ENCODE peak calls at places on chromosomes 4 and X, in five cellular contexts. J is HCT116, U is uterus, V is gastrocnemius medialis, Z is H9. T is an unnamed sample. For H3K9me3 and H3K4me1, the result is how much of the 10 kb centered on the place peaks cover.

GRCh38 chrX:23656684-23657083 is 10.6 kb upstream of the PRDX4 start:
- DNase-seq in J (no peak), U (no peak), V (no peak), Z (no peak), T (no peak)

GRCh38 chrX:100895365-100896075 is 21.4 kb upstream of the NOX1 start:
- DNase-seq in J (peak), U (no peak), V (no peak), Z (peak), T (no peak)

GRCh38 chr4:6193399-6193798 is 7.0 kb downstream of the JAKMIP1 start:
- DNase-seq in J (no peak), U (no peak), V (no peak), Z (no peak), T (no peak)

GRCh38 chrX:48493890-48494364 is 14.9 kb upstream of the PORCN start:
- DNase-seq in J (peak), U (no peak), V (no peak), Z (peak), T (no peak)

GRCh38 chrX:2282490-2283090 is 218.2 kb downstream of the DHRSX start:
- DNase-seq in J (no peak), U (no peak), V (no peak), Z (no peak), T (no peak)

GRCh38 chr4:125200556-125200955 is 114.2 kb upstream of the FAT4 start:
- DNase-seq in J (no peak), U (no peak), V (no peak), Z (no peak), T (no peak)

GRCh38 chrX:11770320-11770719 is 12.3 kb downstream of the MSL3 start:
- DNase-seq in J (peak), U (peak), V (no peak), Z (peak), T (no peak)

GRCh38 chr4:16952896-16953605 is 54.6 kb upstream of the LDB2 start:
- DNase-seq in J (no peak), U (no peak), V (no peak), Z (no peak), T (no peak)

GRCh38 chr4:6372649-6373525 is 99.5 kb downstream of the PPP2R2C start:
- DNase-seq in J (peak), U (no peak), V (no peak), Z (peak), T (no peak)

GRCh38 chr4:88928852-88929251 is 128.1 kb downstream of the FAM13A start:
- DNase-seq in J (no peak), U (no peak), V (no peak), Z (no peak), T (no peak)

GRCh38 chrX:13341491-13342101 is 21.7 kb upstream of the ATXN3L start:
- DNase-seq in J (no peak), U (no peak), V (no peak), Z (no peak), T (no peak)

GRCh38 chrX:7582191-7582590 is 260.8 kb upstream of the VCX start:
- DNase-seq in J (no peak), U (no peak), V (no peak), Z (no peak), T (no peak)

GRCh38 chr4:101008503-101008902 is 338.8 kb downstream of the PPP3CA start:
- DNase-seq in J (peak), U (no peak), V (no peak), Z (no peak), T (no peak)

GRCh38 chr4:42608551-42608950 is 48.4 kb downstream of the ATP8A1 start:
- DNase-seq in J (no peak), U (no peak), V (no peak), Z (no peak), T (no peak)

GRCh38 chr4:146647615-146648383 is 9.1 kb downstream of the POU4F2 start:
- DNase-seq in J (no peak), U (no peak), V (no peak), Z (peak), T (no peak)

GRCh38 chr4:25174674-25175073 is 14.4 kb upstream of the SEPSECS start:
- DNase-seq in J (no peak), U (no peak), V (no peak), Z (no peak), T (no peak)

GRCh38 chr4:42655921-42656735 is 777 bp downstream of the ATP8A1 start:
- DNase-seq in J (no peak), U (peak), V (peak), Z (peak), T (no peak)

GRCh38 chr4:156101571-156101970 is 147.9 kb upstream of the CTSO start:
- DNase-seq in J (no peak), U (no peak), V (no peak), Z (no peak), T (no peak)

GRCh38 chr4:128758314-128758922 is 51.1 kb upstream of the JADE1 start:
- DNase-seq in J (no peak), U (no peak), V (no peak), Z (no peak), T (no peak)

GRCh38 chr4:126603210-126603609 is 1029.5 kb upstream of the INTU start:
- DNase-seq in J (no peak), U (no peak), V (no peak), Z (no peak), T (no peak)

GRCh38 chr4:20428410-20429160 is 176.9 kb downstream of the SLIT2 start:
- DNase-seq in J (no peak), U (no peak), V (no peak), Z (no peak), T (no peak)

GRCh38 chr4:101294591-101294990 is 52.7 kb downstream of the PPP3CA start:
- DNase-seq in J (no peak), U (no peak), V (no peak), Z (no peak), T (no peak)

GRCh38 chrX:117835034-117835433 is 281.6 kb downstream of the KLHL13 start:
- DNase-seq in J (no peak), U (no peak), V (no peak), Z (peak), T (no peak)

GRCh38 chrX:97322401-97322800 is 438.7 kb downstream of the RPA4 start:
- DNase-seq in J (no peak), U (no peak), V (no peak), Z (no peak), T (no peak)

GRCh38 chr4:107721436-107722090 is 1.5 kb upstream of the PAPSS1 start:
- DNase-seq in J (no peak), U (peak), V (no peak), Z (peak), T (no peak)

GRCh38 chr4:156298230-156298629 is 344.6 kb upstream of the CTSO start:
- DNase-seq in J (no peak), U (peak), V (no peak), Z (no peak), T (no peak)

GRCh38 chrX:80014141-80014940 is at the start of gene TBX22:
- DNase-seq in J (no peak), U (no peak), V (no peak), Z (peak), T (no peak)

GRCh38 chr4:138222041-138222440 is 20.1 kb downstream of the SLC7A11 start:
- DNase-seq in J (no peak), U (no peak), V (no peak), Z (no peak), T (no peak)

GRCh38 chr4:148589182-148589581 is 147.0 kb upstream of the NR3C2 start:
- DNase-seq in J (no peak), U (no peak), V (no peak), Z (no peak), T (no peak)

GRCh38 chr4:41196633-41197332 is 17.6 kb downstream of the APBB2 start:
- DNase-seq in J (no peak), U (no peak), V (no peak), Z (no peak), T (no peak)

GRCh38 chr4:2962614-2963184 is 507 bp downstream of the NOP14 start:
- DNase-seq in J (peak), U (no peak), V (peak), Z (peak), T (no peak)

GRCh38 chr4:76867880-76868655 is 29.9 kb downstream of the SOWAHB start:
- DNase-seq in J (no peak), U (no peak), V (no peak), Z (peak), T (no peak)

GRCh38 chrX:131441033-131441432 is 102.8 kb upstream of the OR13H1 start:
- DNase-seq in J (no peak), U (no peak), V (no peak), Z (no peak), T (no peak)

GRCh38 chr4:138301536-138301935 is 59.4 kb upstream of the SLC7A11 start:
- DNase-seq in J (no peak), U (no peak), V (no peak), Z (no peak), T (no peak)

GRCh38 chrX:101803451-101803850 is 128.4 kb downstream of the ZMAT1 start:
- DNase-seq in J (no peak), U (no peak), V (no peak), Z (no peak), T (no peak)

GRCh38 chr4:34422472-34422871 is 1821.8 kb downstream of the ARAP2 start:
- DNase-seq in J (no peak), U (no peak), V (no peak), Z (no peak), T (no peak)
- TF ChIP-seq CTCF in J (peak), U (no peak), V (no peak), Z (no peak), T (no peak)

GRCh38 chr4:273312-274017 is 31.8 kb downstream of the ZNF732 start:
- DNase-seq in J (no peak), U (no peak), V (no peak), Z (no peak), T (no peak)
- H3K9me3 ChIP-seq in J (under half), U (half or more), V (under half), Z (under half), T (half or more)

GRCh38 chr4:141548791-141549190 is 87.6 kb upstream of the IL15 start:
- DNase-seq in J (no peak), U (no peak), V (no peak), Z (no peak), T (no peak)

GRCh38 chr4:141538001-141538400 is 98.4 kb upstream of the IL15 start:
- DNase-seq in J (no peak), U (no peak), V (no peak), Z (no peak), T (no peak)

GRCh38 chr4:141541851-141542250 is 94.5 kb upstream of the IL15 start:
- DNase-seq in J (no peak), U (no peak), V (no peak), Z (no peak), T (no peak)

GRCh38 chr4:141540643-141541042 is 95.7 kb upstream of the IL15 start:
- DNase-seq in J (no peak), U (no peak), V (no peak), Z (no peak), T (no peak)

GRCh38 chr4:141543176-141543575 is 93.2 kb upstream of the IL15 start:
- DNase-seq in J (no peak), U (no peak), V (no peak), Z (no peak), T (no peak)
- H3K4me1 ChIP-seq in J (under half), U (under half), V (under half), Z (under half), T (under half)

GRCh38 chr4:182859730-182860129 is 57.5 kb downstream of the DCTD start:
- DNase-seq in J (no peak), U (no peak), V (no peak), Z (no peak), T (no peak)

GRCh38 chr4:182862921-182863320 is 54.3 kb downstream of the DCTD start:
- DNase-seq in J (no peak), U (no peak), V (no peak), Z (peak), T (no peak)

GRCh38 chr4:182863501-182863900 is 53.7 kb downstream of the DCTD start:
- DNase-seq in J (no peak), U (no peak), V (no peak), Z (peak), T (no peak)

GRCh38 chr4:182861346-182861745 is 55.8 kb downstream of the DCTD start:
- DNase-seq in J (no peak), U (no peak), V (no peak), Z (no peak), T (no peak)

DNA sequence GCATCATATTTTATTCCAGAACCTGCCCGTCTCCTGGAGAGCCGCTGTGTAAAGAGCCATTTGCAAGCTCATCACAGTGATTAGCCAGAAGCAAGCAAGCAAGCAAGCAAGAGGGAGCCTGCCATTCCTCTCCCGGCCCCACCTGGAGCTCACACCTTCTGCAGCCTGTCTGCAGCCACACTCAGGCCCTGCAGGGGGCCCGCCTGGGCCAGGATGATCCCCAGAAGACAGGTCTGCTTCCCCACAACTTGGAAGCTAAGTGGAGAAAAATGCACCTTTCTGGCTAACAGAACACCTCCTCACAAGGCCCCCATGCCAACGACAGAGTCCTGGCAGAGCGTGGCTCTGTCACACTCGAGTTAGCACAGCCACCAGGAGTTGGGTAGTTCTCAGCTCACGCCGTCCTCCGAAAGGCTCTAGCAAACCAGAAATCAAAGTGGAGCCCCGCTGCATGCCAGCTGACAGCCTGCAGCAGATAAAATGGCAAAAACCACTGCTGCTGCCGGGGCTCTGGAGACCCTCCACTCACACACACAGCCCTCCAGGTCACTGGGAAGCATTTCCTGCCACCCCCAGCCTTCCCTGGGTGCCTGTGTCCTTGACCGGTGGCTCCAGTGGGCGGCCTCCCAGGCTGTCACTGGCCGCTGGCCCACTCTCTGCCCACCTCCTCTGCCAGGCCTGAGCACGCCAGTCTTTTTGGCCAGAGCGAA is 54.9 kb downstream of the DCTD start:
- DNase-seq in J (no peak), U (no peak), V (no peak), Z (peak), T (no peak)
- TF ChIP-seq CTCF in J (no peak), U (no peak), V (no peak), Z (peak), T (no peak)

GRCh38 chr4:183388777-183389176 is 55.7 kb upstream of the CDKN2AIP start:
- DNase-seq in J (no peak), U (no peak), V (no peak), Z (no peak), T (no peak)

GRCh38 chr4:183383606-183384005 is 60.8 kb upstream of the CDKN2AIP start:
- DNase-seq in J (no peak), U (no peak), V (no peak), Z (no peak), T (no peak)

GRCh38 chr4:183384516-183384915 is 59.9 kb upstream of the CDKN2AIP start:
- DNase-seq in J (no peak), U (no peak), V (no peak), Z (no peak), T (no peak)

GRCh38 chr4:183388021-183388420 is 56.4 kb upstream of the CDKN2AIP start:
- DNase-seq in J (no peak), U (no peak), V (no peak), Z (no peak), T (no peak)

GRCh38 chr4:183384983-183385382 is 59.5 kb upstream of the CDKN2AIP start:
- DNase-seq in J (no peak), U (no peak), V (no peak), Z (no peak), T (no peak)
- H3K9me3 ChIP-seq in J (under half), U (under half), V (under half), Z (under half), T (under half)

DNA sequence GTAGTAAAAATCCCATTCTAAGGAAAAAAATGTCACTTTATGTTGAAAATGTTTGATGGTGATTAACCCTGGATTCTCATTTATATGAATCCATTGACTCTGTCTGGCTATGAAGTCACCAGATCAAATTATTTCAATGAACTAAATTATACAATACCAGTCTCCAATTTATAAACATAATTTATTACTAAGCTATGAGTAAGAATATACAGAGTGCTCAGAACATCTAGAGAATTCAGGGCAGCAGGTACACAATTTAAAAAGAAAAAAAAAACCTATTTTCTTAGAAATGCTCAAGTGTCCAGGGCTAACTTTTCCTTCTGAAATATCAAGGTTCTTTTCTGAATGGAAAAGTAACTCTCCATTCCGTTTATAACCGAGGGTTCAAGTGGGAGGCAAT is 48.6 kb downstream of the VEGFC start:
- DNase-seq in J (no peak), U (no peak), V (no peak), Z (no peak), T (no peak)
- H3K4me1 ChIP-seq in J (under half), U (under half), V (under half), Z (under half), T (under half)

DNA sequence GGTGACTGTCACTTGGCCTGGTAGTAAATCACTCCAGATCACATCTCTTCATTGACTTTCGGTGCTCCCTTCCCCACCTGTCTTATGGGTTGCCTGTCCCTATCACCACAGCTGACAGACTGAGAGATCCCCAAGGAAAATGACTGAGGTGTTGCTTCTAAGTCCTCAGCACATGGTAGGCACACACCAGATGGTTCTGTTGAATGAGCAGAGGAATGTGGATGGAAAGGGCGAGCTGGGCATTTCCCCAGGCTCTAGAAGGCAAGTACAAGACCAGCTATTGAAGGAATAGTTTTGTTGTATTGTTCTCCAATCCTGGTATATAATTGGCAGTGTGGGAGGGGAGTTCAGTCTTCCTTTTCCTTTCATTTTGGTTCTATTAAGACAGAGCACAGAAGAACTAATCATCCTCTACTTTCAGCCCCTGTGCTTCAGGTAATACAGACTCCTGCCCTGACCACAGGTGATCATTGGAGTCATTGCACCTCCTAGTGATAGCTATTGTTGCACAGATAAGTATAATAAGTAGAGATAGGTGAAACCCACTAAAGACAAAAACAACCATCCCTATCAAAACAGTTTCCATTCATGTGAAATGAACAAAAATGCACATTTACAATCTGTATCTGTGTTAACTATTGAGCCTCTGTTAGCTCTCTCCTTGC is 158.6 kb downstream of the TRAM1L1 start:
- DNase-seq in J (no peak), U (no peak), V (no peak), Z (no peak), T (no peak)
- TF ChIP-seq CTCF in J (no peak), U (no peak), V (no peak), Z (no peak), T (no peak)

GRCh38 chr4:84691170-84691691 is 108.3 kb downstream of the CDS1 start:
- DNase-seq in J (peak), U (no peak), V (peak), Z (no peak), T (no peak)

GRCh38 chr4:84698962-84699671 is 116.2 kb downstream of the CDS1 start:
- DNase-seq in J (no peak), U (no peak), V (no peak), Z (no peak), T (no peak)

GRCh38 chr4:84691800-84692199 is 108.9 kb downstream of the CDS1 start:
- DNase-seq in J (no peak), U (no peak), V (no peak), Z (no peak), T (no peak)

GRCh38 chr4:84697615-84698201 is 114.8 kb downstream of the CDS1 start:
- DNase-seq in J (no peak), U (no peak), V (no peak), Z (no peak), T (no peak)

DNA sequence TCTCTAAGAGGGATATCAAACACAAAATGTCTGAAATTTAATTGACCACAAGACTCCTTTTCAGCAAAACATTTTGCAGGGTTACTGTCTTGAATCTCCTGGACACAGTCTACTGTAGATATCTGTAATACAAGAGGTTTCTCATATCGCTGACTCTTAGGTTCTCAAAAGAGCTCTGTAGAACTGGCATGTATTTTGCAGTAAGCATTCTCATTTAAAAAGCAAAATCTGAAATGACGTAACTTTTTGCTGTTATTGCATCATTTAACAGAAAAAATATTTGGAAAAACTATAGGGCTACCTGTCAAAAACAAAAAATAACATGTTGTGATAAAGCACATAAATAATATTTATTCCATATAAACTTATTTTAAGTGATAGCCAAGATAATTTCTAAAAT is 114.2 kb downstream of the CDS1 start:
- DNase-seq in J (no peak), U (no peak), V (no peak), Z (no peak), T (no peak)
- H3K9me3 ChIP-seq in J (under half), U (under half), V (under half), Z (under half), T (under half)

GRCh38 chrX:154482786-154483185 is 3.6 kb downstream of the UBL4A start:
- DNase-seq in J (no peak), U (no peak), V (no peak), Z (peak), T (no peak)
- H3K4me1 ChIP-seq in J (under half), U (under half), V (under half), Z (under half), T (under half)

T was measured in thoracic aorta.